ENCODE peak calls at places on chromosomes 11 and 22, in seven cellular contexts. O, B, J, C, X, E and Q are unnamed samples.

GRCh38 chr22:44271010-44271500 is 41.7 kb downstream of the SHISAL1 start:
- DNase-seq in O (no peak), B (no peak), J (no peak), C (no peak), X (no peak), E (no peak), Q (no peak)

GRCh38 chr22:42444060-42444904 is 12.1 kb upstream of the NFAM1 start:
- DNase-seq in O (peak; percentile 34), B (peak; percentile 90), J (peak; percentile 88), C (peak; percentile 67), X (peak; percentile 97), E (peak; percentile 73), Q (peak; percentile 66)

GRCh38 chr11:128568166-128568778 is 19.1 kb downstream of the ETS1 start:
- DNase-seq in O (no peak), B (no peak), J (no peak), C (no peak), X (no peak), E (no peak), Q (no peak)

GRCh38 chr11:22846726-22847125 is 13.5 kb downstream of the CCDC179 start:
- DNase-seq in O (no peak), B (no peak), J (no peak), C (no peak), X (no peak), E (no peak), Q (no peak)

GRCh38 chr22:49914256-49914655 is 4.0 kb downstream of the ALG12 start:
- DNase-seq in O (no peak), B (no peak), J (no peak), C (no peak), X (no peak), E (no peak), Q (no peak)

GRCh38 chr22:49547751-49548239 is 279.9 kb downstream of the BRD1 start:
- DNase-seq in O (no peak), B (no peak), J (no peak), C (no peak), X (no peak), E (no peak), Q (no peak)

GRCh38 chr11:45994421-45995341 is 72.2 kb downstream of the LARGE2 start:
- DNase-seq in O (no peak), B (peak; percentile 25), J (peak; percentile 81), C (no peak), X (no peak), E (no peak), Q (no peak)

GRCh38 chr11:125923012-125923579 is 18.8 kb downstream of the DDX25 start:
- DNase-seq in O (peak; percentile 77), B (peak; percentile 74), J (peak; percentile 71), C (peak; percentile 77), X (no peak), E (peak; percentile 37), Q (peak; percentile 94)

GRCh38 chr11:107427569-107428180 is 29.9 kb downstream of the CWF19L2 start:
- DNase-seq in O (peak; percentile 25), B (no peak), J (peak; percentile 9), C (no peak), X (no peak), E (no peak), Q (no peak)

GRCh38 chr11:99015634-99016454 is 4.9 kb upstream of the CNTN5 start:
- DNase-seq in O (peak; percentile 40), B (peak; percentile 48), J (peak; percentile 44), C (peak; percentile 12), X (no peak), E (peak; percentile 19), Q (peak; percentile 25)

GRCh38 chr11:73237471-73238290 is 19.6 kb downstream of the P2RY2 start:
- DNase-seq in O (peak; percentile 95), B (no peak), J (no peak), C (no peak), X (no peak), E (no peak), Q (no peak)

GRCh38 chr11:106470230-106470629 is 392.8 kb downstream of the AASDHPPT start:
- DNase-seq in O (no peak), B (no peak), J (no peak), C (no peak), X (no peak), E (no peak), Q (no peak)

GRCh38 chr11:35390737-35391682 is 28.3 kb downstream of the SLC1A2 start:
- DNase-seq in O (peak; percentile 78), B (no peak), J (no peak), C (no peak), X (no peak), E (peak; percentile 82), Q (no peak)

GRCh38 chr11:131467645-131468270 is 97.3 kb downstream of the NTM start:
- DNase-seq in O (no peak), B (no peak), J (no peak), C (no peak), X (no peak), E (no peak), Q (no peak)

GRCh38 chr11:122062763-122063162 is 53.3 kb downstream of the BLID start:
- DNase-seq in O (no peak), B (no peak), J (no peak), C (no peak), X (no peak), E (no peak), Q (no peak)

GRCh38 chr11:69910519-69911309 is 91.5 kb upstream of the FGF3 start:
- DNase-seq in O (no peak), B (no peak), J (no peak), C (no peak), X (no peak), E (no peak), Q (no peak)

GRCh38 chr22:35347462-35347861 is 33.4 kb upstream of the HMOX1 start:
- DNase-seq in O (no peak), B (no peak), J (no peak), C (no peak), X (no peak), E (no peak), Q (no peak)

GRCh38 chr11:116852261-116853125 is 15.1 kb upstream of the APOA1 start:
- DNase-seq in O (no peak), B (no peak), J (no peak), C (no peak), X (no peak), E (no peak), Q (peak; percentile 80)

GRCh38 chr22:36160499-36160942 is at the start of gene APOL3:
- DNase-seq in O (no peak), B (no peak), J (no peak), C (no peak), X (no peak), E (peak; percentile 60), Q (peak; percentile 9)

DNA sequence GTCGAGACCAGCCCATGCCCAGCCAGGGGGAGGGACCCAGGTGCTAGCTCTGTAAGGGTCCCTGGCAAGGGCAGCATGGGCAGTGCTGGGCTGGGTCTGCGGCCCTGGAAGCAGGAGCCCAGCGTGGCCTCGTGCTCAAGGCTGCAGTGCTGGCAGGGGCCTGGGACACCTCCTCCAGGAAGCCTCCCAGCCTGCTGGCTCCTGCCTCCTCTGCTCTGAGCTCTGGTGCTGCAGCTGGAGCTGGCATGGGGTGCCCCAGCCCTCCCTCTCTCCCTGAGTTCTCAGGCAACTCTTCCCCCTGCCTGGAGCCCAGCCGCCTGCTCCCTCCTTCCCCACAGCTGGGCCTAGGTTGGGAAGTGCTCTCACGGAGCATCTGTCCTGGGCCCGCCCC is 6.8 kb downstream of the INS start:
- DNase-seq in O (no peak), B (no peak), J (no peak), C (no peak), X (no peak), E (no peak), Q (no peak)
- TF ChIP-seq JUND in O (no peak), B (no peak), J (no peak), C (no peak), X (no peak), E (no peak), Q (no peak)

GRCh38 chr11:108891143-108891542 is 226.3 kb downstream of the DDX10 start:
- DNase-seq in O (no peak), B (no peak), J (no peak), C (no peak), X (no peak), E (no peak), Q (no peak)

GRCh38 chr11:108882211-108882831 is 217.5 kb downstream of the DDX10 start:
- DNase-seq in O (no peak), B (no peak), J (no peak), C (no peak), X (no peak), E (no peak), Q (no peak)

GRCh38 chr11:108887436-108888238 is 222.8 kb downstream of the DDX10 start:
- DNase-seq in O (no peak), B (no peak), J (no peak), C (no peak), X (no peak), E (no peak), Q (no peak)

GRCh38 chr11:108890482-108891092 is 225.7 kb downstream of the DDX10 start:
- DNase-seq in O (no peak), B (no peak), J (no peak), C (no peak), X (no peak), E (no peak), Q (no peak)

DNA sequence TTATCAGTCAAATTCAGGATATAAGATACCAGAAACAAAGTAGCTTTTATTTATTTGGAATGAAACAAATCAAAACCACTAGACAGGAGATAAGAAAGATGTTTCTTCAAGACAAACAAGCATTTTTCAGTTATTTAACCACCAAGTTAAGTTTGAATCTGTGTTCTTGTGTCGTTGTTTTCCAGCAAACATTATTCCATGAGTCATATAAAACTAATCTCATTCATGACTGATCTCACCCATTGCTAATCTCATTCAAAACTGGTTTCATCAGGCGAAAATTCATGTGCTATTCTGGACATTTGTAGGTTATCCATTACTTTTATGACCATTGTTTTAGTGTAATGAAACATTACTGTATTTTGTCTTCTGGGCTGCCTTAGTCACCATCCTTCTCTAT is 221.7 kb downstream of the DDX10 start:
- DNase-seq in O (no peak), B (no peak), J (no peak), C (no peak), X (no peak), E (no peak), Q (no peak)
- TF ChIP-seq JUND in O (no peak), B (peak; percentile 20), J (no peak), C (peak; percentile 61), X (no peak), E (no peak), Q (no peak)

GRCh38 chr11:134370526-134371435 is 39.0 kb downstream of the GLB1L2 start:
- DNase-seq in O (no peak), B (no peak), J (no peak), C (no peak), X (no peak), E (no peak), Q (no peak)
- TF ChIP-seq JUND in O (no peak), B (no peak), J (no peak), C (no peak), X (no peak), E (no peak), Q (no peak)

DNA sequence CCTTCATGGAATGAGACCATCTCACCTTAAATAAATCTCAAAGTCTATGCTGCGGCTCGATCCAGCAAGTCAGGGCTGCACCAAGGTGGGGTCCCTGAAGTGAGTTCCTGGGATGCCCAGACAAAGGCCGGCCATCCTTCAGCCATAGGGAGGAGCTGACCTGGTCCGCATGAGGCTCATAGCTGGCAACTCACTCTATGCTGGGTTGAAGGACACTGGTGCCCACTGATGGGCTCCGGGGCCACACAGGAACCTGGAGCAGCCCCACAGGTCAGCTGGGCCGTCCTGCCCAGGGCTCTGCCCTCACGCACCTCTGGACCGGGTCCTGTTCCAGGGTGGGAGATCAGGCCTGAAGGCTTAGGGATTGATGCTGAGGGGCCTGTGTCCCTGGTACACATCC is 1339.3 kb downstream of the TBC1D22A start:
- DNase-seq in O (no peak), B (no peak), J (no peak), C (no peak), X (peak; percentile 10), E (no peak), Q (no peak)
- TF ChIP-seq JUND in O (no peak), B (no peak), J (no peak), C (no peak), X (no peak), E (no peak), Q (no peak)